ENCODE peak calls at places on chromosomes 4 and X, in eight cellular contexts. R is lower lobe of right lung; N is mesenchymal stem cell; S is tibial nerve; P is tibial artery; F is dorsolateral prefrontal cortex; O is colonic mucosa; T is CD8-positive, alpha-beta memory T cell. X is an unnamed sample.
A peak's percentile ranks its signal among the peaks of the same experiment; 100 is the strongest.

GRCh38 chr4:14888790-14889189 is 113.5 kb upstream of the CPEB2 start:
- DNase-seq in R (no peak), N (peak; percentile 14), S (no peak), P (no peak), F (no peak), O (no peak), T (no peak), X (peak; percentile 34)

GRCh38 chr4:186134254-186134653 is 29.8 kb downstream of the FAM149A start:
- DNase-seq in R (no peak), N (no peak), S (no peak), P (no peak), F (no peak), O (no peak), T (no peak), X (no peak)

GRCh38 chrX:149682956-149683947 is 28.6 kb upstream of the MAGEA11 start:
- DNase-seq in R (no peak), N (no peak), S (no peak), P (no peak), F (no peak), O (no peak), T (no peak), X (no peak)

GRCh38 chr4:10688022-10688421 is 3.5 kb upstream of the CLNK start:
- DNase-seq in R (no peak), N (no peak), S (no peak), P (no peak), F (no peak), O (no peak), T (no peak), X (no peak)

GRCh38 chr4:173522160-173522873 is 7.7 kb downstream of the HAND2 start:
- DNase-seq in R (no peak), N (peak; percentile 95), S (peak; percentile 73), P (peak; percentile 95), F (no peak), O (peak; percentile 60), T (no peak), X (no peak)

GRCh38 chrX:102651242-102651967 is at the start of gene GPRASP1:
- DNase-seq in R (peak; percentile 57), N (peak; percentile 45), S (peak; percentile 44), P (peak; percentile 83), F (peak; percentile 62), O (peak; percentile 36), T (peak; percentile 37), X (peak; percentile 55)

GRCh38 chr4:155582971-155583437 is 83.6 kb upstream of the GUCY1A1 start:
- DNase-seq in R (no peak), N (peak; percentile 82), S (no peak), P (no peak), F (no peak), O (no peak), T (no peak), X (no peak)

GRCh38 chr4:28402751-28403150 is 1542.1 kb downstream of the STIM2 start:
- DNase-seq in R (no peak), N (no peak), S (no peak), P (no peak), F (no peak), O (no peak), T (no peak), X (no peak)

GRCh38 chr4:76198411-76199237 is 15.0 kb downstream of the SCARB2 start:
- DNase-seq in R (peak; percentile 54), N (peak; percentile 96), S (peak; percentile 79), P (peak; percentile 73), F (peak; percentile 30), O (peak; percentile 86), T (no peak), X (peak; percentile 45)

GRCh38 chr4:97110506-97110905 is 1032.8 kb downstream of the STPG2 start:
- DNase-seq in R (no peak), N (no peak), S (no peak), P (no peak), F (no peak), O (no peak), T (no peak), X (no peak)

GRCh38 chrX:115616943-115617563 is 56.1 kb downstream of the PLS3 start:
- DNase-seq in R (no peak), N (peak; percentile 66), S (no peak), P (no peak), F (no peak), O (no peak), T (no peak), X (no peak)

GRCh38 chrX:129842510-129843208 is 1.0 kb downstream of the ZDHHC9 start:
- DNase-seq in R (peak; percentile 49), N (peak; percentile 61), S (peak; percentile 14), P (peak; percentile 68), F (no peak), O (peak; percentile 70), T (no peak), X (peak; percentile 18)

GRCh38 chrX:56314334-56314733 is 82.2 kb downstream of the KLF8 start:
- DNase-seq in R (no peak), N (no peak), S (no peak), P (no peak), F (no peak), O (peak; percentile 19), T (no peak), X (no peak)

GRCh38 chr4:14792702-14793227 is 209.5 kb upstream of the CPEB2 start:
- DNase-seq in R (no peak), N (no peak), S (no peak), P (no peak), F (no peak), O (no peak), T (no peak), X (no peak)

GRCh38 chr4:89528525-89529133 is 221.0 kb upstream of the GPRIN3 start:
- DNase-seq in R (no peak), N (no peak), S (no peak), P (no peak), F (no peak), O (no peak), T (no peak), X (no peak)

GRCh38 chrX:124307253-124307907 is 25.1 kb upstream of the TEX13D start:
- DNase-seq in R (no peak), N (no peak), S (no peak), P (no peak), F (no peak), O (no peak), T (no peak), X (no peak)
- H3K27ac ChIP-seq in R (no peak overlapping the region), N (no peak overlapping the region), S (no peak overlapping the region), P (no peak overlapping the region), F (no peak overlapping the region), O (no peak overlapping the region), T (no peak overlapping the region), X (no peak overlapping the region)

GRCh38 chrX:131725001-131725654 is 181.3 kb downstream of the OR13H1 start:
- DNase-seq in R (no peak), N (no peak), S (no peak), P (no peak), F (no peak), O (no peak), T (no peak), X (no peak)

GRCh38 chrX:131724292-131724691 is 180.4 kb downstream of the OR13H1 start:
- DNase-seq in R (no peak), N (no peak), S (no peak), P (no peak), F (no peak), O (no peak), T (no peak), X (no peak)

GRCh38 chrX:131728295-131729145 is 184.6 kb downstream of the OR13H1 start:
- DNase-seq in R (no peak), N (no peak), S (no peak), P (no peak), F (peak; percentile 71), O (peak; percentile 92), T (no peak), X (no peak)

GRCh38 chrX:131727778-131728177 is 183.9 kb downstream of the OR13H1 start:
- DNase-seq in R (no peak), N (no peak), S (no peak), P (no peak), F (no peak), O (no peak), T (no peak), X (no peak)

DNA sequence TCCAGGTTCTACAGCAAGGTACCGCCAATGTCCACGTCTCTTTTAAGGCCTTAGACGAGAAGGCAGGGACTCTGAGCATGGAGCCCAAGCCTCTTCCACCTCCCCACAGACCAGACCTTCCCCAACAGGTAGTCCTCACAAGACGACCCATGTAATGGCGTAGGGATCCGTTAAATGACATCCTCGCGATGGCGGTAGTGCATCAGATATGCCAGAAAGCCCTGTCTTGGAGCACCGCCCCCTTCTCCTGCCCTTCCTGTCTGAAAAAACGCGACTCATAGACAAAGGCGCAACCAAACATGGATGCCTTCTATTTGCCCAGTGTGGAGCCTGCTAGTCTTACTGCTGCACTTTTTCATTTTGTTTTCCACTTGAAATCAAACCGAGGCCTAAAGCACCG is 185.4 kb downstream of the OR13H1 start:
- DNase-seq in R (no peak), N (no peak), S (no peak), P (no peak), F (peak; percentile 84), O (peak; percentile 89), T (no peak), X (no peak)
- H3K27ac ChIP-seq in R (no peak overlapping the region), N (no peak overlapping the region), S (peak overlapping the region; percentile 86), P (no peak overlapping the region), F (peak overlapping the region; percentile 98), O (peak overlapping the region; percentile 74), T (no peak overlapping the region), X (peak overlapping the region; percentile 97)

GRCh38 chr4:86356831-86357230 is 3.0 kb downstream of the MAPK10 start:
- DNase-seq in R (no peak), N (no peak), S (no peak), P (no peak), F (no peak), O (no peak), T (no peak), X (peak; percentile 26)

GRCh38 chr4:86357608-86358007 is 2.2 kb downstream of the MAPK10 start:
- DNase-seq in R (no peak), N (no peak), S (no peak), P (no peak), F (peak; percentile 32), O (no peak), T (no peak), X (no peak)

GRCh38 chr4:86358176-86358701 is 1.6 kb downstream of the MAPK10 start:
- DNase-seq in R (no peak), N (peak; percentile 85), S (no peak), P (no peak), F (peak; percentile 42), O (no peak), T (no peak), X (no peak)

GRCh38 chr4:86359944-86360478 is at the start of gene MAPK10:
- DNase-seq in R (peak; percentile 69), N (peak; percentile 98), S (peak; percentile 48), P (peak; percentile 77), F (peak; percentile 91), O (peak; percentile 31), T (no peak), X (peak; percentile 81)

GRCh38 chr4:86356425-86356824 is 3.4 kb downstream of the MAPK10 start:
- DNase-seq in R (no peak), N (no peak), S (no peak), P (no peak), F (no peak), O (no peak), T (no peak), X (no peak)
- H3K27ac ChIP-seq in R (no peak overlapping the region), N (no peak overlapping the region), S (no peak overlapping the region), P (no peak overlapping the region), F (peak overlapping the region; percentile 92), O (no peak overlapping the region), T (no peak overlapping the region), X (peak overlapping the region; percentile 82)

DNA sequence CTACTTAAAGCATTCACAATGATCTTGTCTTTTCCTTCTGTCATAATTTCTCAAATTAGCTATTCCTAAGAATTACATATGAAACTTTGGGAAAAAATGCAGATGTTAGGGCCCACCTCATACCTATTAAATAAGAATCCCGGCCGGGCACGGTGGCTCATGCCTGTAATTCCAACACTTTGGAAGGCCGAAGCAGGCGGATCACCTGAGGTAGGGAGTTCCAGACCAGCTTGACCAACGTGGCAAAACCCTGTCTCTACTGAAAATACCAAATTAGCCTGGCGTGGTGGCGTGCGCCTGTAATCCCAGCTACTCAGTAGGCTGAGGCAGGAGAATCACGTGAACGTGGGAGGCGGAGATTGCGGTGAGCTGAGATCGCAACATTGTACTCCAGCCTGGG is 158.4 kb upstream of the TLL1 start:
- DNase-seq in R (peak; percentile 32), N (no peak), S (no peak), P (no peak), F (no peak), O (no peak), T (no peak), X (no peak)
- H3K27ac ChIP-seq in R (no peak overlapping the region), N (no peak overlapping the region), S (no peak overlapping the region), P (no peak overlapping the region), F (no peak overlapping the region), O (no peak overlapping the region), T (no peak overlapping the region), X (no peak overlapping the region)